ENCODE peak calls at places on chromosomes 1 and 21, in four cellular contexts. One of them, this sample, is unnamed.

GRCh38 chr1:54301494-54301893 is 101.5 kb downstream of the MRPL37 start:
- DNase-seq in H9: no peak
- DNase-seq in progenitor cell of endocrine pancreas: no peak
- DNase-seq in psoas muscle: no peak
- DNase-seq in this sample: no peak

GRCh38 chr1:87421809-87422208 is 93.1 kb downstream of the LMO4 start:
- DNase-seq in H9: no peak
- DNase-seq in progenitor cell of endocrine pancreas: no peak
- DNase-seq in psoas muscle: no peak
- DNase-seq in this sample: no peak

GRCh38 chr21:44513389-44514217 is 26.4 kb downstream of the KRTAP10-1 start:
- DNase-seq in H9: no peak
- DNase-seq in progenitor cell of endocrine pancreas: no peak
- DNase-seq in psoas muscle: no peak
- DNase-seq in this sample: peak; percentile 10

GRCh38 chr1:55696181-55696580 is 481.0 kb upstream of the USP24 start:
- DNase-seq in H9: no peak
- DNase-seq in progenitor cell of endocrine pancreas: no peak
- DNase-seq in psoas muscle: peak; percentile 43
- DNase-seq in this sample: no peak

GRCh38 chr21:46226146-46226545 is 2.4 kb downstream of the LSS start:
- DNase-seq in H9: no peak
- DNase-seq in progenitor cell of endocrine pancreas: no peak
- DNase-seq in psoas muscle: no peak
- DNase-seq in this sample: no peak

GRCh38 chr1:53328009-53328489 is at the start of gene LRP8:
- DNase-seq in H9: peak; percentile 66
- DNase-seq in progenitor cell of endocrine pancreas: peak; percentile 53
- DNase-seq in psoas muscle: peak; percentile 81
- DNase-seq in this sample: peak; percentile 85

GRCh38 chr1:54323324-54323739 is 82.9 kb downstream of the SSBP3 start:
- DNase-seq in H9: peak; percentile 66
- DNase-seq in progenitor cell of endocrine pancreas: no peak
- DNase-seq in psoas muscle: no peak
- DNase-seq in this sample: no peak

GRCh38 chr1:172476218-172476811 is 32.4 kb upstream of the PIGC start:
- DNase-seq in H9: no peak
- DNase-seq in progenitor cell of endocrine pancreas: no peak
- DNase-seq in psoas muscle: no peak
- DNase-seq in this sample: no peak

GRCh38 chr1:202618387-202619022 is 91.7 kb downstream of the SYT2 start:
- DNase-seq in H9: no peak
- DNase-seq in progenitor cell of endocrine pancreas: no peak
- DNase-seq in psoas muscle: no peak
- DNase-seq in this sample: no peak

GRCh38 chr1:10508511-10508951 is 33.8 kb downstream of the PEX14 start:
- DNase-seq in H9: peak; percentile 69
- DNase-seq in progenitor cell of endocrine pancreas: no peak
- DNase-seq in psoas muscle: no peak
- DNase-seq in this sample: no peak

GRCh38 chr21:31957631-31958030 is 84.8 kb downstream of the HUNK start:
- DNase-seq in H9: no peak
- DNase-seq in progenitor cell of endocrine pancreas: no peak
- DNase-seq in psoas muscle: no peak
- DNase-seq in this sample: no peak

GRCh38 chr1:57894315-57894714 is 470.5 kb upstream of the DAB1 start:
- DNase-seq in H9: no peak
- DNase-seq in progenitor cell of endocrine pancreas: no peak
- DNase-seq in psoas muscle: no peak
- DNase-seq in this sample: no peak

GRCh38 chr21:35619184-35619583 is 441.1 kb downstream of the SETD4 start:
- DNase-seq in H9: no peak
- DNase-seq in progenitor cell of endocrine pancreas: no peak
- DNase-seq in psoas muscle: no peak
- DNase-seq in this sample: no peak

GRCh38 chr21:43866659-43867331 is 1.8 kb downstream of the AGPAT3 start:
- DNase-seq in H9: no peak
- DNase-seq in progenitor cell of endocrine pancreas: no peak
- DNase-seq in psoas muscle: no peak
- DNase-seq in this sample: no peak

GRCh38 chr1:14924012-14924452 is 229.5 kb upstream of the TMEM51 start:
- DNase-seq in H9: peak; percentile 45
- DNase-seq in progenitor cell of endocrine pancreas: peak; percentile 14
- DNase-seq in psoas muscle: peak; percentile 78
- DNase-seq in this sample: peak; percentile 39

GRCh38 chr1:204562075-204562990 is 46.1 kb downstream of the MDM4 start:
- DNase-seq in H9: no peak
- DNase-seq in progenitor cell of endocrine pancreas: no peak
- DNase-seq in psoas muscle: no peak
- DNase-seq in this sample: no peak

GRCh38 chr1:162625624-162626023 is 6.6 kb upstream of the DDR2 start:
- DNase-seq in H9: no peak
- DNase-seq in progenitor cell of endocrine pancreas: no peak
- DNase-seq in psoas muscle: no peak
- DNase-seq in this sample: no peak

GRCh38 chr1:119141020-119141424 is 569 bp upstream of the WARS2 start:
- DNase-seq in H9: peak; percentile 62
- DNase-seq in progenitor cell of endocrine pancreas: no peak
- DNase-seq in psoas muscle: peak; percentile 28
- DNase-seq in this sample: peak; percentile 45

GRCh38 chr1:160129046-160129445 is 13.5 kb downstream of the ATP1A2 start:
- DNase-seq in H9: no peak
- DNase-seq in progenitor cell of endocrine pancreas: no peak
- DNase-seq in psoas muscle: peak; percentile 44
- DNase-seq in this sample: no peak

GRCh38 chr1:35449334-35450008 is 107.7 kb downstream of the KIAA0319L start:
- DNase-seq in H9: no peak
- DNase-seq in progenitor cell of endocrine pancreas: no peak
- DNase-seq in psoas muscle: no peak
- DNase-seq in this sample: no peak

GRCh38 chr1:243642936-243643335 is 207.1 kb downstream of the AKT3 start:
- DNase-seq in H9: no peak
- DNase-seq in progenitor cell of endocrine pancreas: no peak
- DNase-seq in psoas muscle: no peak
- DNase-seq in this sample: no peak

GRCh38 chr1:3336641-3337621 is 117.5 kb upstream of the ARHGEF16 start:
- DNase-seq in H9: no peak
- DNase-seq in progenitor cell of endocrine pancreas: no peak
- DNase-seq in psoas muscle: no peak
- DNase-seq in this sample: no peak

GRCh38 chr1:59261537-59261936 is 35.4 kb upstream of the FGGY start:
- DNase-seq in H9: no peak
- DNase-seq in progenitor cell of endocrine pancreas: no peak
- DNase-seq in psoas muscle: no peak
- DNase-seq in this sample: no peak

GRCh38 chr1:178417858-178418257 is 78.9 kb downstream of the CLEC20A start:
- DNase-seq in H9: no peak
- DNase-seq in progenitor cell of endocrine pancreas: no peak
- DNase-seq in psoas muscle: no peak
- DNase-seq in this sample: no peak

GRCh38 chr1:41540886-41541591 is 56.6 kb upstream of the EDN2 start:
- DNase-seq in H9: no peak
- DNase-seq in progenitor cell of endocrine pancreas: no peak
- DNase-seq in psoas muscle: no peak
- DNase-seq in this sample: no peak

GRCh38 chr1:186682721-186683120 is 2.5 kb upstream of the PTGS2 start:
- DNase-seq in H9: no peak
- DNase-seq in progenitor cell of endocrine pancreas: no peak
- DNase-seq in psoas muscle: no peak
- DNase-seq in this sample: no peak

GRCh38 chr21:42542196-42542595 is 28.5 kb downstream of the SLC37A1 start:
- DNase-seq in H9: no peak
- DNase-seq in progenitor cell of endocrine pancreas: no peak
- DNase-seq in psoas muscle: no peak
- DNase-seq in this sample: peak; percentile 9

GRCh38 chr1:210234254-210234747 is 1.7 kb downstream of the SERTAD4 start:
- DNase-seq in H9: peak; percentile 78
- DNase-seq in progenitor cell of endocrine pancreas: no peak
- DNase-seq in psoas muscle: peak; percentile 23
- DNase-seq in this sample: peak; percentile 22

GRCh38 chr1:91885331-91885715 is 628 bp downstream of the TGFBR3 start:
- DNase-seq in H9: no peak
- DNase-seq in progenitor cell of endocrine pancreas: no peak
- DNase-seq in psoas muscle: peak; percentile 40
- DNase-seq in this sample: peak; percentile 17

GRCh38 chr1:26677306-26678115 is 18.3 kb upstream of the ARID1A start:
- DNase-seq in H9: peak; percentile 86
- DNase-seq in progenitor cell of endocrine pancreas: peak; percentile 20
- DNase-seq in psoas muscle: peak; percentile 61
- DNase-seq in this sample: no peak

GRCh38 chr1:35768350-35769187 is 1.2 kb downstream of the CLSPN start:
- DNase-seq in H9: no peak
- DNase-seq in progenitor cell of endocrine pancreas: no peak
- DNase-seq in psoas muscle: no peak
- DNase-seq in this sample: no peak

GRCh38 chr21:32233722-32234301 is 45.0 kb downstream of the MIS18A start:
- DNase-seq in H9: no peak
- DNase-seq in progenitor cell of endocrine pancreas: no peak
- DNase-seq in psoas muscle: no peak
- DNase-seq in this sample: no peak

DNA sequence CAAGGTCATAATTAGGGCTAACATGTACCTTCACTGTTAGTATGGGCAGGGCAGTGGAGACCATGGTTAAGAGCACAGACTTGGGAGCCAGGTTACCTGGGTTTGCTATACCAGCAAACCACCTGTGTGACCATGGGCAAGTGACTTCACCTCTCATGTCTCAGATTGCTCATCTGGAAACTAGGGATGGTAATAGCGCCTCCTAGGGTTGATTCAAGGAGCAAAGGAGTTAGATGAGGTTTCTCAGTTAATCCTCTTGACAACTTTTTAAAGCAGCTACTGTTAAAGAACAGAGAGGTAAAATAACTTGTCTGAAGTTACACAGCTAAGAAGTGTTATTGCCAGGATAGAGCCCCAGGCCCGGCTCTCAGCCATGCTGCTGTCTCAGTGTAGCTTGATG is 790 bp upstream of the MATN1 start:
- DNase-seq in H9: no peak
- DNase-seq in progenitor cell of endocrine pancreas: no peak
- DNase-seq in psoas muscle: peak; percentile 2
- DNase-seq in this sample: no peak
- TF ChIP-seq CTCF in H9: peak; percentile 59
- TF ChIP-seq CTCF in progenitor cell of endocrine pancreas: no peak
- TF ChIP-seq CTCF in psoas muscle: no peak
- TF ChIP-seq CTCF in this sample: peak; percentile 25

DNA sequence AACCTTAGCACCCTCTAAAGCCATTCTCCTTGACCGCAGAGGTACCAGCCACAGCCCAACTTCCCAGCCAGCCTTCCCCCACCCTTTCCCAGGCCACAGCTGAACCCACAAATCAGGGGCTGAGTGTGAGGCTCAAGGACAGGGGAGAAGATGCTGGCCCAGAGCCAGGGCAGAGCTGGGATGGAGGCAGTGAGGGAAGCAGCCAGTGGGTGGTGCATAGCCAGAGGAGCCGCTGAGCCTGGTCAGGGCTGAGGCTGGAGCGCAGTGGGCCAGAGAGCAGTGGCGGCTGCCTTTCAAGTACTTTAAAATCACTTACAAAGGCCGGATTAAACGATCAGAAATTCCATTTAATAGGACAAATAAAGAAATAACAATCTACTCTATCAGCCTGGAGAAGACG is 36.3 kb downstream of the DMAP1 start:
- DNase-seq in H9: no peak
- DNase-seq in progenitor cell of endocrine pancreas: no peak
- DNase-seq in psoas muscle: no peak
- DNase-seq in this sample: no peak
- TF ChIP-seq CTCF in H9: peak; percentile 20
- TF ChIP-seq CTCF in progenitor cell of endocrine pancreas: no peak
- TF ChIP-seq CTCF in psoas muscle: no peak
- TF ChIP-seq CTCF in this sample: no peak

DNA sequence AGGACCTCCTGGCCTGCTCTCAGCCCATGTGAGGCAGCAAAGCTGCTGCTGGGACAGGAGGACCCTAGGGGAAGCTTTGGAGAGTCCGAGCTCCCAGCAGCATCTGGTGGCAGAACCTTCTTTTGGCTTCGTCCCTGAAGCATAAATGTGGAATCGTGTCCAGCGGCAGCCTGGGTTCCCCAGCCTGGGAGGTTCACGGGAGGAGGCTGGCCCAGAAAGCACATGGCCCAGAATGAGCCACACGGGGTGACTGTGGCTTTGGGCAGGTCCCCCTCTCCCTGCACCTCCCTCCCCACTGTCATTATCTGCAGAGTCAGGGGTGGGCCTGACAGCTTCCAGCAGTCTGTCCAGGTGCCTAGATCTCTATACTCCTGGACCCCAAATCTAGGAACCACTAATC is 318.1 kb upstream of the VAMP3 start:
- DNase-seq in H9: no peak
- DNase-seq in progenitor cell of endocrine pancreas: no peak
- DNase-seq in psoas muscle: no peak
- DNase-seq in this sample: no peak
- TF ChIP-seq CTCF in H9: no peak
- TF ChIP-seq CTCF in progenitor cell of endocrine pancreas: no peak
- TF ChIP-seq CTCF in psoas muscle: no peak
- TF ChIP-seq CTCF in this sample: no peak

GRCh38 chr1:1460540-1461130 is 10.9 kb upstream of the ATAD3B start:
- DNase-seq in H9: no peak
- DNase-seq in progenitor cell of endocrine pancreas: no peak
- DNase-seq in psoas muscle: no peak
- DNase-seq in this sample: no peak

GRCh38 chr1:1463312-1463711 is 8.3 kb upstream of the ATAD3B start:
- DNase-seq in H9: no peak
- DNase-seq in progenitor cell of endocrine pancreas: no peak
- DNase-seq in psoas muscle: no peak
- DNase-seq in this sample: no peak

GRCh38 chr1:1462318-1462966 is 9.1 kb upstream of the ATAD3B start:
- DNase-seq in H9: no peak
- DNase-seq in progenitor cell of endocrine pancreas: no peak
- DNase-seq in psoas muscle: no peak
- DNase-seq in this sample: peak; percentile 39

GRCh38 chr1:1461721-1462317 is 9.7 kb upstream of the ATAD3B start:
- DNase-seq in H9: peak; percentile 32
- DNase-seq in progenitor cell of endocrine pancreas: no peak
- DNase-seq in psoas muscle: no peak
- DNase-seq in this sample: no peak
- TF ChIP-seq CTCF in H9: peak; percentile 26
- TF ChIP-seq CTCF in progenitor cell of endocrine pancreas: no peak
- TF ChIP-seq CTCF in psoas muscle: no peak
- TF ChIP-seq CTCF in this sample: no peak

GRCh38 chr1:64540265-64540791 is 70.4 kb downstream of the CACHD1 start:
- DNase-seq in H9: no peak
- DNase-seq in progenitor cell of endocrine pancreas: no peak
- DNase-seq in psoas muscle: no peak
- DNase-seq in this sample: no peak
- TF ChIP-seq CTCF in H9: no peak
- TF ChIP-seq CTCF in progenitor cell of endocrine pancreas: no peak
- TF ChIP-seq CTCF in psoas muscle: no peak
- TF ChIP-seq CTCF in this sample: no peak